ENCODE peak calls at places on chromosome 4, in nine cellular contexts. D is tibial artery; W is occipital lobe; A is activated naive CD4-positive, alpha-beta T cell treated with anti-CD3 and anti-CD28 coated beads, Interleukin-2, amount 50 U/mL, for 72 hours; C is CD4-positive, alpha-beta T cell; Z is GM12865; Q is activated T-cell treated with anti-CD3 and anti-CD28 coated beads for 48 hours; P is fibroblast of gingiva; L is mucosa of gallbladder. X is an unnamed sample.

GRCh38 chr4:148642907-148643306 is 200.7 kb upstream of the NR3C2 start:
- DNase-seq in Q (no peak), L (no peak), D (no peak), C (no peak), A (no peak), Z (no peak), W (no peak), P (no peak), X (no peak)

GRCh38 chr4:82905205-82905604 is 4.7 kb downstream of the THAP9 start:
- DNase-seq in A (peak; percentile 39), W (no peak), C (no peak), Q (no peak), D (no peak), Z (peak; percentile 84), P (no peak), L (no peak), X (no peak)

GRCh38 chr4:15688056-15688455 is 6.4 kb downstream of the FAM200B start:
- DNase-seq in L (no peak), Z (no peak), D (no peak), A (no peak), P (peak; percentile 14), Q (no peak), C (no peak), W (no peak), X (no peak)

GRCh38 chr4:185849543-185850185 is 37.7 kb upstream of the SORBS2 start:
- DNase-seq in C (no peak), W (peak; percentile 14), L (no peak), D (peak; percentile 69), Q (no peak), Z (no peak), P (peak; percentile 61), A (no peak), X (no peak)

GRCh38 chr4:105133976-105134375 is 12.7 kb upstream of the TET2 start:
- DNase-seq in A (no peak), D (no peak), P (no peak), L (no peak), C (no peak), W (no peak), Z (no peak), Q (no peak), X (no peak)

GRCh38 chr4:183599690-183600089 is 59.3 kb downstream of the RWDD4 start:
- DNase-seq in Z (peak; percentile 21), L (no peak), C (no peak), D (no peak), Q (no peak), W (no peak), P (no peak), A (no peak), X (no peak)

GRCh38 chr4:156781852-156782251 is 189.7 kb downstream of the PDGFC start:
- DNase-seq in D (no peak), A (no peak), L (no peak), W (no peak), Q (no peak), P (no peak), Z (no peak), C (no peak), X (no peak)

GRCh38 chr4:7637139-7637538 is 202.4 kb upstream of the PSAPL1 start:
- DNase-seq in C (no peak), P (no peak), A (no peak), Q (no peak), W (no peak), L (no peak), Z (no peak), D (no peak), X (no peak)

GRCh38 chr4:168710353-168710946 is 213.6 kb downstream of the PALLD start:
- DNase-seq in W (no peak), D (no peak), L (peak; percentile 48), A (no peak), C (no peak), Q (no peak), Z (peak; percentile 21), P (peak; percentile 66), X (no peak)

GRCh38 chr4:47650584-47651130 is 165.6 kb downstream of the ATP10D start:
- DNase-seq in D (no peak), P (peak; percentile 72), Z (no peak), L (no peak), W (no peak), C (no peak), Q (no peak), A (no peak), X (no peak)

GRCh38 chr4:154958621-154959358 is 177.7 kb downstream of the RBM46 start:
- DNase-seq in C (no peak), P (peak; percentile 29), Z (no peak), W (no peak), A (no peak), L (peak; percentile 67), D (peak; percentile 67), Q (no peak), X (no peak)

GRCh38 chr4:139824882-139825522 is 159.4 kb downstream of the MGST2 start:
- DNase-seq in W (no peak), P (no peak), Z (no peak), D (no peak), C (no peak), A (no peak), Q (no peak), L (no peak), X (no peak)

GRCh38 chr4:7281316-7282093 is 89.2 kb downstream of the SORCS2 start:
- DNase-seq in A (no peak), L (no peak), Z (no peak), D (no peak), W (no peak), P (no peak), Q (no peak), C (no peak), X (no peak)

GRCh38 chr4:4334798-4335520 is 44.9 kb downstream of the ZBTB49 start:
- DNase-seq in Z (peak; percentile 79), A (peak; percentile 74), W (peak; percentile 28), Q (peak; percentile 55), D (no peak), C (peak; percentile 64), L (peak; percentile 66), P (no peak), X (no peak)

X was measured in SHP77.